ENCODE peak calls at places on chromosomes 13 and 19, in seven cellular contexts. One of them, this sample, is unnamed.

GRCh38 chr13:114110091-114110829 is 22.2 kb downstream of the RASA3 start:
- DNase-seq in choroid plexus epithelial cell: peak
- DNase-seq in IMR-90: no peak
- DNase-seq in cardiac muscle cell: no peak
- DNase-seq in CD8-positive, alpha-beta T cell: peak
- DNase-seq in psoas muscle: peak
- DNase-seq in fibroblast of mammary gland: peak
- DNase-seq in this sample: no peak

GRCh38 chr19:3178973-3179738 is 587 bp downstream of the S1PR4 start:
- DNase-seq in psoas muscle: no peak
- DNase-seq in choroid plexus epithelial cell: no peak
- DNase-seq in cardiac muscle cell: no peak
- DNase-seq in fibroblast of mammary gland: no peak
- DNase-seq in CD8-positive, alpha-beta T cell: peak
- DNase-seq in IMR-90: no peak
- DNase-seq in this sample: no peak

GRCh38 chr13:59360108-59360507 is 803.6 kb downstream of the DIAPH3 start:
- DNase-seq in cardiac muscle cell: no peak
- DNase-seq in CD8-positive, alpha-beta T cell: no peak
- DNase-seq in psoas muscle: peak
- DNase-seq in IMR-90: no peak
- DNase-seq in fibroblast of mammary gland: no peak
- DNase-seq in choroid plexus epithelial cell: no peak
- DNase-seq in this sample: no peak

GRCh38 chr19:16771618-16772017 is 52.0 kb downstream of the NWD1 start:
- DNase-seq in cardiac muscle cell: peak
- DNase-seq in CD8-positive, alpha-beta T cell: peak
- DNase-seq in choroid plexus epithelial cell: peak
- DNase-seq in fibroblast of mammary gland: peak
- DNase-seq in IMR-90: peak
- DNase-seq in psoas muscle: peak
- DNase-seq in this sample: peak

GRCh38 chr13:83827338-83827737 is 54.9 kb downstream of the SLITRK1 start:
- DNase-seq in CD8-positive, alpha-beta T cell: no peak
- DNase-seq in choroid plexus epithelial cell: no peak
- DNase-seq in IMR-90: no peak
- DNase-seq in cardiac muscle cell: no peak
- DNase-seq in fibroblast of mammary gland: no peak
- DNase-seq in psoas muscle: no peak
- DNase-seq in this sample: no peak

GRCh38 chr19:5899728-5900526 is 3.7 kb downstream of the NDUFA11 start:
- DNase-seq in psoas muscle: no peak
- DNase-seq in CD8-positive, alpha-beta T cell: no peak
- DNase-seq in IMR-90: no peak
- DNase-seq in cardiac muscle cell: no peak
- DNase-seq in choroid plexus epithelial cell: no peak
- DNase-seq in fibroblast of mammary gland: no peak
- DNase-seq in this sample: no peak

GRCh38 chr19:48608798-48609263 is 2.3 kb downstream of the SPACA4 start:
- DNase-seq in choroid plexus epithelial cell: peak
- DNase-seq in fibroblast of mammary gland: peak
- DNase-seq in cardiac muscle cell: no peak
- DNase-seq in psoas muscle: no peak
- DNase-seq in IMR-90: no peak
- DNase-seq in CD8-positive, alpha-beta T cell: peak
- DNase-seq in this sample: peak

GRCh38 chr19:48805452-48805851 is 5.4 kb downstream of the BCAT2 start:
- DNase-seq in fibroblast of mammary gland: no peak
- DNase-seq in CD8-positive, alpha-beta T cell: no peak
- DNase-seq in IMR-90: no peak
- DNase-seq in psoas muscle: no peak
- DNase-seq in choroid plexus epithelial cell: no peak
- DNase-seq in cardiac muscle cell: no peak
- DNase-seq in this sample: no peak

GRCh38 chr19:46637224-46637623 is 1.2 kb upstream of the GNG8 start:
- DNase-seq in cardiac muscle cell: no peak
- DNase-seq in fibroblast of mammary gland: no peak
- DNase-seq in CD8-positive, alpha-beta T cell: no peak
- DNase-seq in IMR-90: no peak
- DNase-seq in psoas muscle: no peak
- DNase-seq in choroid plexus epithelial cell: no peak
- DNase-seq in this sample: no peak

GRCh38 chr13:84430441-84430840 is 548.2 kb upstream of the SLITRK1 start:
- DNase-seq in choroid plexus epithelial cell: peak
- DNase-seq in CD8-positive, alpha-beta T cell: no peak
- DNase-seq in cardiac muscle cell: no peak
- DNase-seq in fibroblast of mammary gland: no peak
- DNase-seq in IMR-90: peak
- DNase-seq in psoas muscle: no peak
- DNase-seq in this sample: no peak

GRCh38 chr19:796692-797527 is at the start of gene PTBP1:
- DNase-seq in cardiac muscle cell: peak
- DNase-seq in fibroblast of mammary gland: peak
- DNase-seq in choroid plexus epithelial cell: peak
- DNase-seq in psoas muscle: peak
- DNase-seq in IMR-90: peak
- DNase-seq in CD8-positive, alpha-beta T cell: peak
- DNase-seq in this sample: peak
- TF ChIP-seq CTCF in cardiac muscle cell: peak
- TF ChIP-seq CTCF in fibroblast of mammary gland: no peak
- TF ChIP-seq CTCF in choroid plexus epithelial cell: peak
- TF ChIP-seq CTCF in psoas muscle: no peak
- TF ChIP-seq CTCF in IMR-90: no peak
- TF ChIP-seq CTCF in CD8-positive, alpha-beta T cell: no peak
- TF ChIP-seq CTCF in this sample: no peak

GRCh38 chr13:34571716-34572115 is 370.4 kb upstream of the NBEA start:
- DNase-seq in psoas muscle: no peak
- DNase-seq in fibroblast of mammary gland: no peak
- DNase-seq in IMR-90: no peak
- DNase-seq in cardiac muscle cell: no peak
- DNase-seq in CD8-positive, alpha-beta T cell: no peak
- DNase-seq in choroid plexus epithelial cell: no peak
- DNase-seq in this sample: no peak

GRCh38 chr13:34567558-34567957 is 374.5 kb upstream of the NBEA start:
- DNase-seq in CD8-positive, alpha-beta T cell: no peak
- DNase-seq in cardiac muscle cell: no peak
- DNase-seq in fibroblast of mammary gland: no peak
- DNase-seq in IMR-90: no peak
- DNase-seq in psoas muscle: no peak
- DNase-seq in choroid plexus epithelial cell: no peak
- DNase-seq in this sample: no peak

GRCh38 chr13:34570954-34571353 is 371.1 kb upstream of the NBEA start:
- DNase-seq in cardiac muscle cell: no peak
- DNase-seq in fibroblast of mammary gland: no peak
- DNase-seq in IMR-90: no peak
- DNase-seq in choroid plexus epithelial cell: no peak
- DNase-seq in CD8-positive, alpha-beta T cell: no peak
- DNase-seq in psoas muscle: no peak
- DNase-seq in this sample: no peak
- H3K4me3 ChIP-seq in cardiac muscle cell: no peak
- H3K4me3 ChIP-seq in fibroblast of mammary gland: no peak
- H3K4me3 ChIP-seq in IMR-90: no peak
- H3K4me3 ChIP-seq in choroid plexus epithelial cell: no peak
- H3K4me3 ChIP-seq in CD8-positive, alpha-beta T cell: no peak
- H3K4me3 ChIP-seq in psoas muscle: no peak
- H3K4me3 ChIP-seq in this sample: no peak

DNA sequence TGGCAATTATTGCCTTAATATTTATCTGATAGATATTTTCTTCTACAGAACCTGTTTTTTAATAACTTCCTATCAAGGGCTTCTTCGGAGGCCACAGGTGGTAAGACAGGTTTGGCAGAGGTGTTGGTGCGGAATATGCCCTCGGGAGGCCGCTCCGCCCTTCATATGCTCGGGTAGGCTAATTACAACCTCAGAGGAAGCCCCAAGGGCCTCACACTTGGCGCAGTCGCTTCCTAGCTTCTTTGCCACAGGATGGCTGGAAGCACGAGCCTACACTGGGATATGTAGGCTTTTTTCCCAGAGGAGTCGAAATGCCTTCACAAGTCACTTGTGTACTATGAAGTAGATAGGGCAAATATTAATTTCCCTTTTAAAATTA is 68.8 kb downstream of the LMO7 start:
- DNase-seq in CD8-positive, alpha-beta T cell: no peak
- DNase-seq in fibroblast of mammary gland: peak
- DNase-seq in psoas muscle: no peak
- DNase-seq in IMR-90: no peak
- DNase-seq in choroid plexus epithelial cell: no peak
- DNase-seq in cardiac muscle cell: no peak
- DNase-seq in this sample: no peak
- TF ChIP-seq CTCF in CD8-positive, alpha-beta T cell: no peak
- TF ChIP-seq CTCF in fibroblast of mammary gland: no peak
- TF ChIP-seq CTCF in psoas muscle: no peak
- TF ChIP-seq CTCF in IMR-90: no peak
- TF ChIP-seq CTCF in choroid plexus epithelial cell: no peak
- TF ChIP-seq CTCF in cardiac muscle cell: no peak
- TF ChIP-seq CTCF in this sample: no peak

DNA sequence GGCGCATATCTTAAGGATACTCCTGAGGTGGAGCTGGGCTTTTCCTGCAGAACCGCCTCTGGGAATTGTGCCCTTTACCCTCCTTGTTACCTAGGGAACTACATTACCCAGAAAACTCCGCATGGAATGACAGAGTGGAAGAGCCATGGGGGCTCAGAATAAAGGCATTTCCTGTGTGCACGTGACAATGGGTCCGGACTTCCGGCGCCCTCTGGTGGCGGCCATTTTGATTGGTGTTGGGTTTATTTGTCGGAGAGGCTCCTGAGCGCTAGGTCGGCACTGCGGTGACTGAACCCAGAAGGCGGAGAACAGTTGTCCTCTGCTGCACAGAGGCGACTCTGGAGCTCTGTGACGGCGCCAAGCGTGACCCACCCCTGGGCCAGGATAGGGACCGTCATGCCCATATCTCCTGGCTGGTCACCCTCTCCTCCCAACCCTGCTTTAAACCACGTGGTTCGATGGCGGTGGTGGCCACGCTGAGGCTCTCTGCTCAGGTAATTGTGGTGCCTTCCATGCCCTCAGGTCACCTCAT is at the start of gene ZNF587B:
- DNase-seq in IMR-90: peak
- DNase-seq in CD8-positive, alpha-beta T cell: peak
- DNase-seq in fibroblast of mammary gland: peak
- DNase-seq in choroid plexus epithelial cell: peak
- DNase-seq in psoas muscle: peak
- DNase-seq in cardiac muscle cell: peak
- DNase-seq in this sample: no peak
- H3K4me3 ChIP-seq in IMR-90: peak
- H3K4me3 ChIP-seq in CD8-positive, alpha-beta T cell: no peak
- H3K4me3 ChIP-seq in fibroblast of mammary gland: peak
- H3K4me3 ChIP-seq in choroid plexus epithelial cell: peak
- H3K4me3 ChIP-seq in psoas muscle: peak
- H3K4me3 ChIP-seq in cardiac muscle cell: peak
- H3K4me3 ChIP-seq in this sample: no peak

GRCh38 chr13:77930430-77930829 is 11.8 kb upstream of the EDNRB start:
- DNase-seq in IMR-90: no peak
- DNase-seq in psoas muscle: no peak
- DNase-seq in CD8-positive, alpha-beta T cell: no peak
- DNase-seq in choroid plexus epithelial cell: no peak
- DNase-seq in fibroblast of mammary gland: no peak
- DNase-seq in cardiac muscle cell: no peak
- DNase-seq in this sample: no peak

GRCh38 chr13:77928909-77929308 is 10.3 kb upstream of the EDNRB start:
- DNase-seq in psoas muscle: no peak
- DNase-seq in CD8-positive, alpha-beta T cell: no peak
- DNase-seq in IMR-90: no peak
- DNase-seq in choroid plexus epithelial cell: no peak
- DNase-seq in cardiac muscle cell: no peak
- DNase-seq in fibroblast of mammary gland: peak
- DNase-seq in this sample: peak

GRCh38 chr13:77919351-77920294 is 992 bp upstream of the EDNRB start:
- DNase-seq in CD8-positive, alpha-beta T cell: no peak
- DNase-seq in IMR-90: peak
- DNase-seq in choroid plexus epithelial cell: peak
- DNase-seq in cardiac muscle cell: peak
- DNase-seq in fibroblast of mammary gland: peak
- DNase-seq in psoas muscle: peak
- DNase-seq in this sample: no peak

GRCh38 chr13:77925616-77926015 is 7.0 kb upstream of the EDNRB start:
- DNase-seq in cardiac muscle cell: no peak
- DNase-seq in IMR-90: no peak
- DNase-seq in fibroblast of mammary gland: no peak
- DNase-seq in choroid plexus epithelial cell: no peak
- DNase-seq in psoas muscle: no peak
- DNase-seq in CD8-positive, alpha-beta T cell: no peak
- DNase-seq in this sample: no peak
- TF ChIP-seq CTCF in cardiac muscle cell: no peak
- TF ChIP-seq CTCF in IMR-90: no peak
- TF ChIP-seq CTCF in fibroblast of mammary gland: no peak
- TF ChIP-seq CTCF in choroid plexus epithelial cell: no peak
- TF ChIP-seq CTCF in psoas muscle: no peak
- TF ChIP-seq CTCF in CD8-positive, alpha-beta T cell: no peak
- TF ChIP-seq CTCF in this sample: no peak

DNA sequence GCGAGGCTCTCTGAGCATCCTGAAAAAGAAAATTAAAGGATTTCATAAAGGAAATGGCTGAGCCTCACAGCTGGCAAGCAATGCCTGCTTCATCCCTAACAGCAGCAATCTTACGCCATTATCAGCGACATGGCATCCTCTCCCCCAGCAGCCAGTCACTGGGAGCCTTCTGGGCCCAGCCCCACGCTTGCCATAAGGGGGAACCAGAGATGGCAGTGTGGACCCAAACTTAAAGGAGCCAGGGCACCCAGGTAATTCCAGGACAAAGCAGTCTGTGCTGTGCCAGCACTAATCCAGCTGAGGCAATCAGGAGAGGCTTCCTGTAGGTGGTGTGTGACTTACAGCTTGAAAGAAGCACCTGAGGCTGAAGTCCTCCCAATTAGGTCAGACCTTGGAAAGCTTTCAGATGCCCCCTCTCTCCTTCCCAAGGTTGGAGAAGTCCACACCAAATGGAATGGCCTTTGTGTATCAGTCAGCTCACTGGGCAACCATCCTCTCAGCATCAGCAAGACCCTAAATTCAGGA is 10.3 kb downstream of the VSTM2B start:
- DNase-seq in fibroblast of mammary gland: no peak
- DNase-seq in IMR-90: no peak
- DNase-seq in choroid plexus epithelial cell: no peak
- DNase-seq in cardiac muscle cell: no peak
- DNase-seq in psoas muscle: no peak
- DNase-seq in CD8-positive, alpha-beta T cell: no peak
- DNase-seq in this sample: no peak
- H3K4me3 ChIP-seq in fibroblast of mammary gland: no peak
- H3K4me3 ChIP-seq in IMR-90: no peak
- H3K4me3 ChIP-seq in choroid plexus epithelial cell: no peak
- H3K4me3 ChIP-seq in cardiac muscle cell: no peak
- H3K4me3 ChIP-seq in psoas muscle: no peak
- H3K4me3 ChIP-seq in CD8-positive, alpha-beta T cell: no peak
- H3K4me3 ChIP-seq in this sample: no peak

GRCh38 chr13:98397221-98397620 is 179.7 kb downstream of the STK24 start:
- DNase-seq in CD8-positive, alpha-beta T cell: no peak
- DNase-seq in cardiac muscle cell: no peak
- DNase-seq in psoas muscle: no peak
- DNase-seq in IMR-90: peak
- DNase-seq in choroid plexus epithelial cell: peak
- DNase-seq in fibroblast of mammary gland: peak
- DNase-seq in this sample: no peak
- TF ChIP-seq CTCF in CD8-positive, alpha-beta T cell: no peak
- TF ChIP-seq CTCF in cardiac muscle cell: peak
- TF ChIP-seq CTCF in psoas muscle: peak
- TF ChIP-seq CTCF in IMR-90: peak
- TF ChIP-seq CTCF in choroid plexus epithelial cell: peak
- TF ChIP-seq CTCF in fibroblast of mammary gland: peak
- TF ChIP-seq CTCF in this sample: no peak